ENCODE peak calls at places on chromosomes 13 and 19, in nine cellular contexts. A, V, K, F, D, Z, L, J and S are unnamed samples.

GRCh38 chr13:20326276-20326675 is 94.2 kb upstream of the GJB6 start:
- DNase-seq in A (no peak), V (no peak), K (no peak), F (no peak), D (no peak), Z (no peak), L (no peak), J (no peak), S (no peak)

GRCh38 chr13:109363431-109363830 is 423.0 kb downstream of the IRS2 start:
- DNase-seq in A (no peak), V (no peak), K (no peak), F (no peak), D (no peak), Z (no peak), L (no peak), J (no peak), S (no peak)

GRCh38 chr19:28313633-28314032 is 899.3 kb downstream of the UQCRFS1 start:
- DNase-seq in A (no peak), V (no peak), K (no peak), F (peak; percentile 92), D (no peak), Z (no peak), L (peak; percentile 17), J (no peak), S (no peak)

GRCh38 chr13:105410602-105411001 is 1124.9 kb downstream of the EFNB2 start:
- DNase-seq in A (peak; percentile 70), V (no peak), K (no peak), F (peak; percentile 1), D (no peak), Z (peak; percentile 20), L (peak; percentile 12), J (peak; percentile 92), S (peak; percentile 71)

GRCh38 chr13:111281751-111282311 is 38.6 kb upstream of the TEX29 start:
- DNase-seq in A (no peak), V (no peak), K (peak; percentile 6), F (peak; percentile 57), D (no peak), Z (no peak), L (peak; percentile 85), J (no peak), S (no peak)

GRCh38 chr19:873084-874019 is 13.9 kb downstream of the CFD start:
- DNase-seq in A (no peak), V (no peak), K (peak; percentile 57), F (no peak), D (peak; percentile 64), Z (peak; percentile 90), L (peak; percentile 31), J (peak; percentile 82), S (peak; percentile 87)

GRCh38 chr13:64471916-64472315 is 2758.2 kb downstream of the PCDH9 start:
- DNase-seq in A (no peak), V (no peak), K (peak; percentile 44), F (peak; percentile 81), D (no peak), Z (no peak), L (peak; percentile 60), J (no peak), S (no peak)

GRCh38 chr19:664913-665443 is 2.0 kb upstream of the RNF126 start:
- DNase-seq in A (peak; percentile 95), V (peak; percentile 43), K (peak; percentile 41), F (peak; percentile 75), D (peak; percentile 68), Z (peak; percentile 79), L (peak; percentile 70), J (peak; percentile 98), S (peak; percentile 95)

GRCh38 chr19:42846597-42846996 is 32.9 kb downstream of the PSG1 start:
- DNase-seq in A (no peak), V (no peak), K (no peak), F (no peak), D (no peak), Z (no peak), L (peak; percentile 31), J (no peak), S (no peak)